ENCODE peak calls at places on chromosomes 3 and 15, in ten cellular contexts. F is fibroblast of mammary gland, C is islet precursor cell, W is erythroblast, J is skeletal muscle cell, K is AG08395, R is DMS79 treated with DMSO at 0.1 percent for 48 hours, M is heart left ventricle, V is mucosa of descending colon, Z is H4. E is an unnamed sample.

GRCh38 chr15:34366271-34367043 is 539 bp downstream of the LPCAT4 start:
- DNase-seq in W (peak; percentile 54), C (peak; percentile 95), Z (peak; percentile 72), M (peak; percentile 81), F (peak; percentile 62), V (peak; percentile 88), R (peak; percentile 19), K (peak; percentile 41), J (no peak), E (peak; percentile 85)

GRCh38 chr3:141080407-141080806 is 29.3 kb downstream of the SPSB4 start:
- DNase-seq in F (no peak), V (no peak), W (no peak), C (peak; percentile 49), K (no peak), R (no peak), M (no peak), J (no peak), Z (no peak), E (no peak)

GRCh38 chr3:47974974-47975470 is 41.2 kb downstream of the MAP4 start:
- DNase-seq in F (no peak), Z (no peak), J (no peak), M (no peak), V (no peak), W (no peak), C (no peak), R (no peak), K (no peak), E (no peak)

GRCh38 chr3:194337965-194338753 is 13.0 kb downstream of the CPN2 start:
- DNase-seq in Z (no peak), V (no peak), J (no peak), C (no peak), R (no peak), M (no peak), W (no peak), F (peak; percentile 28), K (peak; percentile 31), E (no peak)

GRCh38 chr15:70576683-70577082 is 186.7 kb downstream of the UACA start:
- DNase-seq in J (no peak), V (no peak), C (peak; percentile 46), R (no peak), K (no peak), F (no peak), M (no peak), W (no peak), Z (no peak), E (no peak)

GRCh38 chr3:146189519-146190173 is 28.7 kb upstream of the PLOD2 start:
- DNase-seq in F (peak; percentile 70), W (peak; percentile 64), K (peak; percentile 67), J (no peak), M (no peak), R (peak; percentile 13), Z (peak; percentile 65), V (no peak), C (no peak), E (no peak)

GRCh38 chr3:104392327-104392726 is 974.4 kb upstream of the ALCAM start:
- DNase-seq in R (no peak), C (no peak), M (no peak), F (no peak), W (no peak), J (no peak), V (no peak), K (no peak), Z (no peak), E (no peak)

GRCh38 chr3:149375164-149375823 is 2.2 kb downstream of the TM4SF1 start:
- DNase-seq in F (no peak), K (no peak), J (no peak), C (no peak), Z (no peak), V (no peak), M (no peak), R (no peak), W (no peak), E (no peak)

GRCh38 chr15:43251863-43252241 is 14.9 kb downstream of the TGM5 start:
- DNase-seq in R (no peak), C (no peak), V (no peak), M (no peak), J (no peak), Z (no peak), W (no peak), F (no peak), K (no peak), E (no peak)

GRCh38 chr15:66981746-66982145 is 83.7 kb upstream of the SMAD3 start:
- DNase-seq in F (no peak), M (no peak), Z (no peak), J (no peak), R (no peak), K (no peak), W (no peak), C (peak; percentile 63), V (no peak), E (no peak)

GRCh38 chr3:27134165-27134796 is 234.9 kb downstream of the NEK10 start:
- DNase-seq in F (peak; percentile 72), M (peak; percentile 62), Z (peak; percentile 40), W (peak; percentile 69), J (peak; percentile 17), V (peak; percentile 71), K (peak; percentile 80), R (peak; percentile 44), C (peak; percentile 82), E (peak; percentile 85)

GRCh38 chr3:195802795-195803194 is 8.9 kb downstream of the MUC4 start:
- DNase-seq in K (no peak), C (no peak), V (no peak), J (no peak), R (no peak), M (no peak), W (no peak), F (no peak), Z (no peak), E (no peak)

GRCh38 chr3:172915911-172916514 is 165.5 kb downstream of the ECT2 start:
- DNase-seq in Z (peak; percentile 62), J (no peak), R (peak; percentile 84), C (no peak), K (no peak), V (no peak), W (no peak), M (no peak), F (no peak), E (no peak)

GRCh38 chr3:162007722-162008121 is 511.1 kb downstream of the OTOL1 start:
- DNase-seq in J (no peak), W (no peak), K (no peak), V (no peak), F (peak; percentile 47), R (no peak), Z (no peak), M (no peak), C (no peak), E (no peak)

GRCh38 chr3:48594431-48595049 is 589 bp downstream of the COL7A1 start:
- DNase-seq in W (no peak), K (peak; percentile 58), M (no peak), R (no peak), F (peak; percentile 20), J (no peak), Z (no peak), C (no peak), V (no peak), E (no peak)

GRCh38 chr15:85750807-85751730 is 43.7 kb downstream of the KLHL25 start:
- DNase-seq in R (no peak), K (no peak), J (no peak), W (no peak), V (no peak), Z (no peak), C (no peak), M (peak; percentile 44), F (peak; percentile 25), E (peak; percentile 62)

GRCh38 chr3:72448375-72448823 is 399.8 kb downstream of the SHQ1 start:
- DNase-seq in F (no peak), Z (no peak), C (no peak), V (no peak), M (no peak), K (no peak), W (no peak), R (no peak), J (no peak), E (no peak)

GRCh38 chr15:93266291-93266690 is 177.3 kb upstream of the RGMA start:
- DNase-seq in K (no peak), J (no peak), F (no peak), C (no peak), Z (no peak), W (no peak), R (no peak), V (no peak), M (no peak), E (no peak)

GRCh38 chr3:52842424-52842823 is 7.6 kb upstream of the MUSTN1 start:
- DNase-seq in C (no peak), V (no peak), M (peak; percentile 74), F (no peak), R (no peak), K (no peak), Z (no peak), J (no peak), W (no peak), E (no peak)

GRCh38 chr15:64341961-64342360 is 14.0 kb downstream of the CSNK1G1 start:
- DNase-seq in Z (no peak), J (no peak), V (no peak), K (no peak), F (no peak), W (no peak), R (no peak), M (no peak), C (no peak), E (no peak)

GRCh38 chr15:29312387-29312786 is 42.8 kb upstream of the NSMCE3 start:
- DNase-seq in V (no peak), M (no peak), W (no peak), K (peak; percentile 28), Z (no peak), R (no peak), F (peak; percentile 34), C (no peak), J (peak; percentile 21), E (no peak)

GRCh38 chr15:69275933-69276565 is 22.7 kb upstream of the PAQR5 start:
- DNase-seq in C (no peak), J (no peak), V (no peak), M (no peak), W (no peak), K (no peak), F (no peak), Z (no peak), R (no peak), E (no peak)

E was measured in activated effector memory CD4-positive, alpha-beta T cell treated with anti-CD3 and anti-CD28 coated beads, Interleukin-2, amount 50 U/mL, for 16 hours.